ENCODE peak calls at places on chromosomes 13 and 19, in seven cellular contexts. A is K562, M is GM23338, I is SK-N-SH, T is Panc1, R is HCT116, H is HepG2. D is an unnamed sample. For H3K27me3, the result is how much of the 10 kb centered on the place peaks cover.

GRCh38 chr13:113187263-113187669 is 21.2 kb downstream of the PCID2 start:
- DNase-seq in A (peak), M (no peak), I (peak), T (peak), R (peak), H (peak), D (peak)

GRCh38 chr13:30520571-30520970 is 54.8 kb upstream of the HMGB1 start:
- DNase-seq in A (no peak), M (no peak), I (no peak), T (no peak), R (no peak), H (no peak), D (no peak)

GRCh38 chr13:30679483-30680330 is 55.6 kb upstream of the ALOX5AP start:
- DNase-seq in A (no peak), M (peak), I (peak), T (peak), R (no peak), H (peak), D (no peak)

GRCh38 chr13:102877285-102877684 is 31.5 kb downstream of the ERCC5 start:
- DNase-seq in A (no peak), M (no peak), I (no peak), T (no peak), R (no peak), H (peak), D (no peak)

GRCh38 chr13:97142452-97142851 is 79.7 kb upstream of the MBNL2 start:
- DNase-seq in A (peak), M (peak), I (no peak), T (no peak), R (peak), H (peak), D (no peak)

GRCh38 chr13:113109151-113110047 is 3.8 kb downstream of the F7 start:
- DNase-seq in A (no peak), M (peak), I (no peak), T (no peak), R (no peak), H (no peak), D (no peak)

GRCh38 chr13:114105351-114106225 is 26.8 kb downstream of the RASA3 start:
- DNase-seq in A (no peak), M (no peak), I (peak), T (no peak), R (no peak), H (no peak), D (no peak)

GRCh38 chr19:40907968-40908735 is 26.1 kb upstream of the CYP2A7 start:
- DNase-seq in A (peak), M (peak), I (no peak), T (no peak), R (no peak), H (no peak), D (peak)

GRCh38 chr13:70732611-70733010 is 624.4 kb upstream of the KLHL1 start:
- DNase-seq in A (no peak), M (no peak), I (no peak), T (no peak), R (no peak), H (no peak), D (no peak)

GRCh38 chr13:114058051-114058867 is 74.2 kb downstream of the RASA3 start:
- DNase-seq in A (no peak), M (no peak), I (no peak), T (no peak), R (no peak), H (no peak), D (no peak)

GRCh38 chr13:37194428-37194861 is 89.0 kb upstream of the CSNK1A1L start:
- DNase-seq in A (no peak), M (no peak), I (no peak), T (no peak), R (no peak), H (no peak), D (no peak)

GRCh38 chr13:31119966-31120733 is 41.6 kb downstream of the HSPH1 start:
- DNase-seq in A (no peak), M (peak), I (no peak), T (no peak), R (no peak), H (no peak), D (no peak)

GRCh38 chr19:17953316-17953801 is 13.5 kb upstream of the KCNN1 start:
- DNase-seq in A (no peak), M (no peak), I (no peak), T (no peak), R (no peak), H (no peak), D (no peak)

GRCh38 chr13:109385161-109385560 is 401.2 kb downstream of the IRS2 start:
- DNase-seq in A (no peak), M (no peak), I (no peak), T (no peak), R (no peak), H (no peak), D (peak)

GRCh38 chr19:35784401-35785086 is 9.2 kb downstream of the ARHGAP33 start:
- DNase-seq in A (no peak), M (peak), I (no peak), T (no peak), R (no peak), H (no peak), D (no peak)

GRCh38 chr13:67366533-67366932 is 136.4 kb upstream of the PCDH9 start:
- DNase-seq in A (no peak), M (no peak), I (no peak), T (no peak), R (peak), H (no peak), D (no peak)

GRCh38 chr19:20612711-20613316 is 47.2 kb upstream of the ZNF737 start:
- DNase-seq in A (no peak), M (no peak), I (no peak), T (no peak), R (no peak), H (no peak), D (no peak)

GRCh38 chr13:22040810-22041364 is 370.0 kb downstream of the FGF9 start:
- DNase-seq in A (no peak), M (peak), I (no peak), T (no peak), R (no peak), H (no peak), D (no peak)

GRCh38 chr19:29837448-29837961 is 25.7 kb downstream of the CCNE1 start:
- DNase-seq in A (no peak), M (no peak), I (no peak), T (no peak), R (no peak), H (no peak), D (no peak)
- TF ChIP-seq REST in A (no peak), M (no peak), I (no peak), T (no peak), R (no peak), H (no peak), D (no peak)

DNA sequence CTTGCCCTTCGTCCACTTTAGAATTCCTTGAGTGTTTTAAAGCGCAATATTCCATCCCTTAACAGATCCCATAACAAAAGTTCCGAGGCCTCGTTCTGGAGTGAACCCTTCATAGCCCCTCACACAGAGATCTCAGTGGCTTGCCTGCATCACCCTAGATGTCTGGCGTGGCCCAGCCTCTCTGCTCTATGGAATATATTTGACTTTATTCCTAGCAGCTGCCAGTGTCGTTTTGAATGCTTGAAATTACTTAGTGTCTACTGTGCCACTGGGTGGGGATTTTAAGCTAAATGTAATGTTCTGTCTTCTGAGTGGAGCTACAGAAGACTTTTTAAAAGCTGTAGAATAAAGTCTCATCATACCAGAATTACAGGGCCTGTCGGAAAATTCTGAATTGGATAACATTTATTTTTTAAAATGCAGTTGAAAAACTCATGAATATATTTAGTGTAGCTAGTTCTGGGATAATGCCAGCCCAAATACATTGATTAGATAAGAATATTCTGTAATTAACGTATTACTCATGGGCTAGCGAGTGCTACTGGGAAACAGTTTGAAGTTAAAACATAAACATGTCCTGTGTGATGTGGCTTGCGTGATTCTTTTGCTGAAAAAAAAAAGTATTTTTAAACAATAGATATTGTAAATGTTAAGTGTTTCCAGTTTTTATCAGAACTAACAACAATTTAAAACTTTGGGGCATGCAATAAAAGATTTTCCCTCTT is 111.8 kb downstream of the ESD start:
- DNase-seq in A (no peak), M (no peak), I (no peak), T (no peak), R (no peak), H (no peak), D (no peak)
- H3K4me3 ChIP-seq in A (no peak), M (no peak), I (no peak), T (no peak), R (no peak), H (no peak), D (no peak)

GRCh38 chr13:108268713-108269112 is 805 bp upstream of the TNFSF13B start:
- DNase-seq in A (no peak), M (no peak), I (no peak), T (no peak), R (no peak), H (no peak), D (no peak)

GRCh38 chr13:108269601-108270328 is at the start of gene TNFSF13B:
- DNase-seq in A (no peak), M (peak), I (peak), T (no peak), R (no peak), H (peak), D (peak)

GRCh38 chr13:108267338-108267737 is 2.2 kb upstream of the TNFSF13B start:
- DNase-seq in A (no peak), M (no peak), I (no peak), T (no peak), R (no peak), H (no peak), D (no peak)

GRCh38 chr13:108263961-108264360 is 5.6 kb upstream of the TNFSF13B start:
- DNase-seq in A (no peak), M (no peak), I (no peak), T (no peak), R (no peak), H (no peak), D (no peak)

GRCh38 chr13:108266316-108266936 is 3.1 kb upstream of the TNFSF13B start:
- DNase-seq in A (no peak), M (no peak), I (peak), T (no peak), R (no peak), H (no peak), D (no peak)
- H3K27me3 ChIP-seq in A (under half), M (under half), I (under half), T (under half), R (under half), H (under half), D (under half)

GRCh38 chr13:110390572-110390971 is 83.5 kb downstream of the COL4A2 start:
- DNase-seq in A (no peak), M (no peak), I (no peak), T (no peak), R (no peak), H (no peak), D (no peak)
- TF ChIP-seq REST in A (no peak), M (no peak), I (no peak), T (no peak), R (no peak), H (no peak), D (no peak)

GRCh38 chr19:4371898-4372629 is 28.3 kb downstream of the SH3GL1 start:
- DNase-seq in A (peak), M (no peak), I (no peak), T (no peak), R (no peak), H (no peak), D (no peak)
- H3K4me3 ChIP-seq in A (no peak), M (no peak), I (no peak), T (no peak), R (no peak), H (no peak), D (no peak)